ENCODE peak calls at places on chromosome 12, in four cellular contexts. O is tibial artery, L is renal cortical epithelial cell, D is T-helper 2 cell. M is an unnamed sample.
A peak's percentile ranks its signal among the peaks of the same experiment; 100 is the strongest.

GRCh38 chr12:63882844-63883243 is 38.3 kb downstream of the SRGAP1 start:
- DNase-seq in O (no peak), L (peak; percentile 41), D (no peak), M (no peak)

GRCh38 chr12:108589028-108589839 is 8.7 kb downstream of the TMEM119 start:
- DNase-seq in O (no peak), L (peak; percentile 28), D (no peak), M (no peak)

GRCh38 chr12:74820324-74820723 is 282.7 kb downstream of the ATXN7L3B start:
- DNase-seq in O (no peak), L (no peak), D (no peak), M (no peak)

GRCh38 chr12:32727237-32727636 is 28.5 kb downstream of the YARS2 start:
- DNase-seq in O (no peak), L (no peak), D (no peak), M (no peak)

GRCh38 chr12:105025890-105026289 is 39.8 kb downstream of the NOPCHAP1 start:
- DNase-seq in O (peak; percentile 88), L (no peak), D (no peak), M (no peak)

GRCh38 chr12:48351022-48351708 is 446 bp upstream of the ZNF641 start:
- DNase-seq in O (peak; percentile 89), L (peak; percentile 87), D (no peak), M (no peak)

GRCh38 chr12:108399514-108399913 is 60.4 kb upstream of the CMKLR1 start:
- DNase-seq in O (no peak), L (no peak), D (no peak), M (no peak)

GRCh38 chr12:56521209-56521589 is 421 bp upstream of the RBMS2 start:
- DNase-seq in O (no peak), L (no peak), D (no peak), M (no peak)

GRCh38 chr12:1777798-1778197 is 42.6 kb upstream of the LRTM2 start:
- DNase-seq in O (no peak), L (peak; percentile 54), D (no peak), M (peak; percentile 15)

GRCh38 chr12:113642672-113643071 is 171.0 kb upstream of the LHX5 start:
- DNase-seq in O (no peak), L (no peak), D (no peak), M (no peak)

GRCh38 chr12:128829870-128830504 is 6.2 kb upstream of the SLC15A4 start:
- DNase-seq in O (no peak), L (no peak), D (no peak), M (no peak)

GRCh38 chr12:16914853-16915252 is 308.9 kb upstream of the LMO3 start:
- DNase-seq in O (no peak), L (no peak), D (no peak), M (no peak)

GRCh38 chr12:129241852-129242251 is 388.6 kb downstream of the GLT1D1 start:
- DNase-seq in O (no peak), L (no peak), D (no peak), M (no peak)

GRCh38 chr12:93500667-93501066 is 33.4 kb downstream of the MRPL42 start:
- DNase-seq in O (no peak), L (no peak), D (no peak), M (no peak)

GRCh38 chr12:6635856-6636521 is at the start of gene LPAR5:
- DNase-seq in O (no peak), L (peak; percentile 13), D (no peak), M (peak; percentile 69)

GRCh38 chr12:50986961-50987737 is 34.8 kb downstream of the HIGD1C start:
- DNase-seq in O (no peak), L (peak; percentile 71), D (no peak), M (no peak)

GRCh38 chr12:116153096-116153495 is 124.4 kb downstream of the MED13L start:
- DNase-seq in O (no peak), L (no peak), D (no peak), M (no peak)

GRCh38 chr12:122471324-122472226 is 29.2 kb downstream of the ZCCHC8 start:
- DNase-seq in O (no peak), L (peak; percentile 76), D (no peak), M (peak; percentile 23)

GRCh38 chr12:81639196-81639595 is 120.0 kb downstream of the PPFIA2 start:
- DNase-seq in O (no peak), L (peak; percentile 79), D (no peak), M (no peak)

GRCh38 chr12:52074006-52074405 is 4.2 kb downstream of the ATG101 start:
- DNase-seq in O (no peak), L (peak; percentile 36), D (no peak), M (no peak)

GRCh38 chr12:84842406-84843013 is 70.1 kb downstream of the SLC6A15 start:
- DNase-seq in O (no peak), L (peak; percentile 52), D (no peak), M (no peak)

GRCh38 chr12:102618197-102618897 is 138.0 kb upstream of the IGF1 start:
- DNase-seq in O (no peak), L (no peak), D (no peak), M (no peak)

GRCh38 chr12:76519538-76519937 is 40.0 kb downstream of the OSBPL8 start:
- DNase-seq in O (no peak), L (no peak), D (no peak), M (no peak)

M was measured in keratinocyte.